ENCODE peak calls at places on chromosomes 1 and 21, in four cellular contexts. A is effector CD4-positive, alpha-beta T cell; T is ACHN; C is DMS53. P is an unnamed sample.

GRCh38 chr1:15417365-15417934 is 7.8 kb downstream of the EFHD2 start:
- DNase-seq in A (peak), T (peak), C (peak), P (peak)

GRCh38 chr21:36282568-36283230 is 37.3 kb upstream of the MORC3 start:
- DNase-seq in A (no peak), T (no peak), C (no peak), P (no peak)

GRCh38 chr1:160169553-160170399 is 18.4 kb downstream of the ATP1A4 start:
- DNase-seq in A (no peak), T (no peak), C (peak), P (no peak)

GRCh38 chr1:12145616-12146342 is 21.0 kb upstream of the TNFRSF1B start:
- DNase-seq in A (no peak), T (no peak), C (no peak), P (no peak)

GRCh38 chr1:195745170-195746009 is 862.9 kb downstream of the KCNT2 start:
- DNase-seq in A (no peak), T (no peak), C (peak), P (no peak)

GRCh38 chr1:78101514-78101913 is 55.7 kb downstream of the GIPC2 start:
- DNase-seq in A (no peak), T (peak), C (no peak), P (no peak)

GRCh38 chr1:96416690-96417444 is 304.7 kb upstream of the PTBP2 start:
- DNase-seq in A (no peak), T (peak), C (no peak), P (no peak)

GRCh38 chr1:175554586-175554985 is 188.8 kb downstream of the TNR start:
- DNase-seq in A (no peak), T (no peak), C (no peak), P (no peak)

GRCh38 chr1:77063118-77063517 is 156.1 kb downstream of the PIGK start:
- DNase-seq in A (no peak), T (no peak), C (no peak), P (no peak)

GRCh38 chr1:77824083-77824482 is 44.6 kb downstream of the MIGA1 start:
- DNase-seq in A (no peak), T (peak), C (no peak), P (no peak)

GRCh38 chr1:42742617-42743301 is 2.7 kb upstream of the CLDN19 start:
- DNase-seq in A (no peak), T (no peak), C (no peak), P (no peak)

GRCh38 chr1:155892801-155893200 is 18.3 kb downstream of the RIT1 start:
- DNase-seq in A (no peak), T (peak), C (peak), P (no peak)

GRCh38 chr1:61142726-61143500 is 60.6 kb downstream of the NFIA start:
- DNase-seq in A (no peak), T (no peak), C (peak), P (no peak)

GRCh38 chr1:225480825-225481434 is 53.1 kb upstream of the LBR start:
- DNase-seq in A (peak), T (peak), C (peak), P (peak)